ENCODE peak calls at places on chromosome 18, in eight cellular contexts. One of them, this sample, is unnamed.

GRCh38 chr18:41731887-41732286 is 223.1 kb upstream of the PIK3C3 start:
- DNase-seq in B cell: no peak
- DNase-seq in left lung: no peak
- DNase-seq in brain microvascular endothelial cell: no peak
- DNase-seq in cardiac fibroblast: peak
- DNase-seq in choroid plexus epithelial cell: peak
- DNase-seq in tibial artery: no peak
- DNase-seq in psoas muscle: no peak
- DNase-seq in this sample: no peak

GRCh38 chr18:9482790-9483189 is 7.5 kb downstream of the RALBP1 start:
- DNase-seq in B cell: no peak
- DNase-seq in left lung: no peak
- DNase-seq in brain microvascular endothelial cell: no peak
- DNase-seq in cardiac fibroblast: no peak
- DNase-seq in choroid plexus epithelial cell: no peak
- DNase-seq in tibial artery: no peak
- DNase-seq in psoas muscle: no peak
- DNase-seq in this sample: no peak

GRCh38 chr18:7467708-7468466 is 99.2 kb upstream of the PTPRM start:
- DNase-seq in B cell: no peak
- DNase-seq in left lung: no peak
- DNase-seq in brain microvascular endothelial cell: peak
- DNase-seq in cardiac fibroblast: no peak
- DNase-seq in choroid plexus epithelial cell: peak
- DNase-seq in tibial artery: no peak
- DNase-seq in psoas muscle: no peak
- DNase-seq in this sample: no peak

GRCh38 chr18:8235916-8236315 is 373.3 kb upstream of the RAB12 start:
- DNase-seq in B cell: no peak
- DNase-seq in left lung: no peak
- DNase-seq in brain microvascular endothelial cell: no peak
- DNase-seq in cardiac fibroblast: no peak
- DNase-seq in choroid plexus epithelial cell: no peak
- DNase-seq in tibial artery: no peak
- DNase-seq in psoas muscle: no peak
- DNase-seq in this sample: no peak

GRCh38 chr18:63223837-63224236 is 95.7 kb downstream of the BCL2 start:
- DNase-seq in B cell: no peak
- DNase-seq in left lung: no peak
- DNase-seq in brain microvascular endothelial cell: no peak
- DNase-seq in cardiac fibroblast: no peak
- DNase-seq in choroid plexus epithelial cell: no peak
- DNase-seq in tibial artery: no peak
- DNase-seq in psoas muscle: no peak
- DNase-seq in this sample: no peak

GRCh38 chr18:68713131-68713530 is 1.8 kb downstream of the TMX3 start:
- DNase-seq in B cell: no peak
- DNase-seq in left lung: no peak
- DNase-seq in brain microvascular endothelial cell: no peak
- DNase-seq in cardiac fibroblast: no peak
- DNase-seq in choroid plexus epithelial cell: no peak
- DNase-seq in tibial artery: no peak
- DNase-seq in psoas muscle: no peak
- DNase-seq in this sample: no peak

GRCh38 chr18:57497372-57498294 is 62.5 kb downstream of the ONECUT2 start:
- DNase-seq in B cell: no peak
- DNase-seq in left lung: no peak
- DNase-seq in brain microvascular endothelial cell: no peak
- DNase-seq in cardiac fibroblast: no peak
- DNase-seq in choroid plexus epithelial cell: peak
- DNase-seq in tibial artery: no peak
- DNase-seq in psoas muscle: no peak
- DNase-seq in this sample: no peak

GRCh38 chr18:56283346-56283745 is 355.0 kb downstream of the TXNL1 start:
- DNase-seq in B cell: no peak
- DNase-seq in left lung: no peak
- DNase-seq in brain microvascular endothelial cell: no peak
- DNase-seq in cardiac fibroblast: no peak
- DNase-seq in choroid plexus epithelial cell: no peak
- DNase-seq in tibial artery: no peak
- DNase-seq in psoas muscle: no peak
- DNase-seq in this sample: no peak

GRCh38 chr18:51330148-51330547 is 132.7 kb upstream of the MEX3C start:
- DNase-seq in B cell: no peak
- DNase-seq in left lung: no peak
- DNase-seq in brain microvascular endothelial cell: peak
- DNase-seq in cardiac fibroblast: peak
- DNase-seq in choroid plexus epithelial cell: peak
- DNase-seq in tibial artery: no peak
- DNase-seq in psoas muscle: no peak
- DNase-seq in this sample: no peak

GRCh38 chr18:69845588-69846506 is 101.8 kb downstream of the CD226 start:
- DNase-seq in B cell: no peak
- DNase-seq in left lung: no peak
- DNase-seq in brain microvascular endothelial cell: no peak
- DNase-seq in cardiac fibroblast: peak
- DNase-seq in choroid plexus epithelial cell: no peak
- DNase-seq in tibial artery: no peak
- DNase-seq in psoas muscle: no peak
- DNase-seq in this sample: no peak
- TF ChIP-seq CTCF in B cell: no peak
- TF ChIP-seq CTCF in left lung: no peak
- TF ChIP-seq CTCF in brain microvascular endothelial cell: no peak
- TF ChIP-seq CTCF in cardiac fibroblast: no peak
- TF ChIP-seq CTCF in choroid plexus epithelial cell: no peak
- TF ChIP-seq CTCF in tibial artery: no peak
- TF ChIP-seq CTCF in psoas muscle: no peak
- TF ChIP-seq CTCF in this sample: no peak

DNA sequence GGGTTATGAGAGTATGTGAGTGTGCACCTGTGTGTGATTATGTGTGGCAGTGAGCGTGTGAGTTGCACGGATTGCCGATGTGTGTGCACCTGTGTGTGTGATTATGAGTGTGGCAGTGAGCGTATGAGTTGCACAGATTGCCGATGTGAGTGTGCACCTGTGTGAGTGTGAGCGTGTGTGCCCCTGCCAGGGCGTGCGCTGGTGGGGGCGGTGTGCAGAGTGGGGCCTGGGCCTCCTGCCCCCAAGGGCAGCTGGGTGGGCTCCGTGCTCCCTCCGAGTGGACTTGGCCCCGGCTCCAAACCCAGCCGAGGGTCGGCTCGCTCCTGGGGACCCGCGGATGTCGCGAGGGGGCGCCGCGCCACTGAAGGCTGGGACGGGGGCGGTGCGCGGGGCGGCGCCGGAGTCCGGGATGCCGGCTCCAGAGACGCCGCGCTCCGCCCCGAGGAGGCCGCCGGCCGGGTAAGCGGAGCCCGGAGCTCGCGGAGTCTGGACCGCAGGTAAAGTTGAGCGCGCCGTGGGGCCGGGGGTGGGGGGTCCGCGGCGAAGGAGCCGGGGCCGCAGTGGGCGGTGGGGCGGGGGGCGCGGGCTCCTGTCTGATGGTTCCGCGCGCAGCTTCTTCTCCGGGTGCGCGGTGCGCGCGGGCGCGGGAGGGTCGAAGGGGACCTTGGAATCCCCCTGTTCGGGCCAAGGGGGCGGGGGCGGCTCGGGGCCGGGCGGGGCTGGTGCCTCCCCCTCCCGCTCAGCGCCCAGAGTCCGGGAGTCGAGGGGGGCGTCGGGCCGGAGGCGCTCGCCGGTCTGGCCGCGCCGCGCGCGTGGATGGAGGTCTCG is at the start of gene KCNG2:
- DNase-seq in B cell: peak
- DNase-seq in left lung: peak
- DNase-seq in brain microvascular endothelial cell: no peak
- DNase-seq in cardiac fibroblast: peak
- DNase-seq in choroid plexus epithelial cell: peak
- DNase-seq in tibial artery: no peak
- DNase-seq in psoas muscle: no peak
- DNase-seq in this sample: no peak
- TF ChIP-seq CTCF in B cell: no peak
- TF ChIP-seq CTCF in left lung: no peak
- TF ChIP-seq CTCF in brain microvascular endothelial cell: no peak
- TF ChIP-seq CTCF in cardiac fibroblast: no peak
- TF ChIP-seq CTCF in choroid plexus epithelial cell: no peak
- TF ChIP-seq CTCF in tibial artery: no peak
- TF ChIP-seq CTCF in psoas muscle: no peak
- TF ChIP-seq CTCF in this sample: no peak

GRCh38 chr18:58697131-58697530 is 25.9 kb downstream of the MALT1 start:
- DNase-seq in B cell: no peak
- DNase-seq in left lung: no peak
- DNase-seq in brain microvascular endothelial cell: no peak
- DNase-seq in cardiac fibroblast: no peak
- DNase-seq in choroid plexus epithelial cell: no peak
- DNase-seq in tibial artery: no peak
- DNase-seq in psoas muscle: no peak
- DNase-seq in this sample: no peak

GRCh38 chr18:58695772-58696171 is 24.5 kb downstream of the MALT1 start:
- DNase-seq in B cell: no peak
- DNase-seq in left lung: no peak
- DNase-seq in brain microvascular endothelial cell: no peak
- DNase-seq in cardiac fibroblast: no peak
- DNase-seq in choroid plexus epithelial cell: no peak
- DNase-seq in tibial artery: no peak
- DNase-seq in psoas muscle: no peak
- DNase-seq in this sample: no peak

GRCh38 chr18:58694720-58695468 is 23.6 kb downstream of the MALT1 start:
- DNase-seq in B cell: no peak
- DNase-seq in left lung: no peak
- DNase-seq in brain microvascular endothelial cell: no peak
- DNase-seq in cardiac fibroblast: no peak
- DNase-seq in choroid plexus epithelial cell: no peak
- DNase-seq in tibial artery: no peak
- DNase-seq in psoas muscle: no peak
- DNase-seq in this sample: no peak

GRCh38 chr18:58700209-58700608 is 28.9 kb downstream of the MALT1 start:
- DNase-seq in B cell: no peak
- DNase-seq in left lung: no peak
- DNase-seq in brain microvascular endothelial cell: no peak
- DNase-seq in cardiac fibroblast: no peak
- DNase-seq in choroid plexus epithelial cell: peak
- DNase-seq in tibial artery: no peak
- DNase-seq in psoas muscle: no peak
- DNase-seq in this sample: no peak

DNA sequence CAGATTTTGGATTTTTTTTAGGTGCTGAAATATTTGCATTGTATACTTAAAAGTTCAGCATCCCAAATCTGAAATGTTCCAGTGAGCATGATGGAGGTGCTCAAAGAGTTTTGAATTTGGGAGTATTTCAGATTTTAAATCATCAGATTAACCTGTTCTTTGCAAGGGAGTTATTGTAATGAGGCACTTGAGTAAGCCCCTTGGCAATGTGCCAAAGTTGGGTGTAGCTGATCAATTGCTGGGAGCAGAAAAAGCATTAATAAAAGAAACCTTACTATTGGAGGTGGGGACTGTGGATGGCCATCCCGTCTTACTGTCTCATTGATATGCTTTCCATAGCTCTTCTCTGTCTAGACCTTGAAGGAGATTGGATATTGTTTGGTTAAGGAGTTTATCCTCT is 28.3 kb downstream of the MALT1 start:
- DNase-seq in B cell: no peak
- DNase-seq in left lung: no peak
- DNase-seq in brain microvascular endothelial cell: no peak
- DNase-seq in cardiac fibroblast: no peak
- DNase-seq in choroid plexus epithelial cell: no peak
- DNase-seq in tibial artery: no peak
- DNase-seq in psoas muscle: no peak
- DNase-seq in this sample: no peak
- TF ChIP-seq CTCF in B cell: no peak
- TF ChIP-seq CTCF in left lung: no peak
- TF ChIP-seq CTCF in brain microvascular endothelial cell: no peak
- TF ChIP-seq CTCF in cardiac fibroblast: no peak
- TF ChIP-seq CTCF in choroid plexus epithelial cell: no peak
- TF ChIP-seq CTCF in tibial artery: no peak
- TF ChIP-seq CTCF in psoas muscle: no peak
- TF ChIP-seq CTCF in this sample: no peak

GRCh38 chr18:70700496-70700895 is 411.7 kb downstream of the SOCS6 start:
- DNase-seq in B cell: no peak
- DNase-seq in left lung: no peak
- DNase-seq in brain microvascular endothelial cell: no peak
- DNase-seq in cardiac fibroblast: no peak
- DNase-seq in choroid plexus epithelial cell: no peak
- DNase-seq in tibial artery: no peak
- DNase-seq in psoas muscle: no peak
- DNase-seq in this sample: no peak
- TF ChIP-seq CTCF in B cell: no peak
- TF ChIP-seq CTCF in left lung: no peak
- TF ChIP-seq CTCF in brain microvascular endothelial cell: no peak
- TF ChIP-seq CTCF in cardiac fibroblast: no peak
- TF ChIP-seq CTCF in choroid plexus epithelial cell: no peak
- TF ChIP-seq CTCF in tibial artery: no peak
- TF ChIP-seq CTCF in psoas muscle: no peak
- TF ChIP-seq CTCF in this sample: no peak

GRCh38 chr18:48683197-48683596 is 144.4 kb downstream of the CTIF start:
- DNase-seq in B cell: no peak
- DNase-seq in left lung: no peak
- DNase-seq in brain microvascular endothelial cell: no peak
- DNase-seq in cardiac fibroblast: no peak
- DNase-seq in choroid plexus epithelial cell: no peak
- DNase-seq in tibial artery: no peak
- DNase-seq in psoas muscle: no peak
- DNase-seq in this sample: no peak
- TF ChIP-seq CTCF in B cell: no peak
- TF ChIP-seq CTCF in left lung: no peak
- TF ChIP-seq CTCF in brain microvascular endothelial cell: no peak
- TF ChIP-seq CTCF in cardiac fibroblast: no peak
- TF ChIP-seq CTCF in choroid plexus epithelial cell: no peak
- TF ChIP-seq CTCF in tibial artery: no peak
- TF ChIP-seq CTCF in psoas muscle: no peak
- TF ChIP-seq CTCF in this sample: no peak

GRCh38 chr18:31553800-31554199 is 37.9 kb upstream of the TTR start:
- DNase-seq in B cell: no peak
- DNase-seq in left lung: no peak
- DNase-seq in brain microvascular endothelial cell: no peak
- DNase-seq in cardiac fibroblast: no peak
- DNase-seq in choroid plexus epithelial cell: peak
- DNase-seq in tibial artery: no peak
- DNase-seq in psoas muscle: no peak
- DNase-seq in this sample: no peak
- TF ChIP-seq CTCF in B cell: no peak
- TF ChIP-seq CTCF in left lung: no peak
- TF ChIP-seq CTCF in brain microvascular endothelial cell: peak
- TF ChIP-seq CTCF in cardiac fibroblast: peak
- TF ChIP-seq CTCF in choroid plexus epithelial cell: peak
- TF ChIP-seq CTCF in tibial artery: no peak
- TF ChIP-seq CTCF in psoas muscle: no peak
- TF ChIP-seq CTCF in this sample: no peak

GRCh38 chr18:13909541-13909940 is 5.8 kb downstream of the MC2R start:
- DNase-seq in B cell: no peak
- DNase-seq in left lung: no peak
- DNase-seq in brain microvascular endothelial cell: no peak
- DNase-seq in cardiac fibroblast: no peak
- DNase-seq in choroid plexus epithelial cell: no peak
- DNase-seq in tibial artery: no peak
- DNase-seq in psoas muscle: no peak
- DNase-seq in this sample: no peak
- TF ChIP-seq CTCF in B cell: no peak
- TF ChIP-seq CTCF in left lung: no peak
- TF ChIP-seq CTCF in brain microvascular endothelial cell: no peak
- TF ChIP-seq CTCF in cardiac fibroblast: no peak
- TF ChIP-seq CTCF in choroid plexus epithelial cell: no peak
- TF ChIP-seq CTCF in tibial artery: no peak
- TF ChIP-seq CTCF in psoas muscle: no peak
- TF ChIP-seq CTCF in this sample: no peak